ENCODE peak calls at places on chromosomes 2 and 18, in seven cellular contexts. J is activated B cell treated with CpG ODN at 0.5 μM for 24 hours, E is neural crest cell, U is tibial artery, H is AG09309, G is type B pancreatic cell, Q is progenitor cell of endocrine pancreas. A is an unnamed sample.

GRCh38 chr2:239293450-239294430 is 107.1 kb downstream of the HDAC4 start:
- DNase-seq in G (no peak), E (no peak), Q (no peak), H (no peak), J (no peak), U (peak; percentile 39), A (no peak)

GRCh38 chr2:239354132-239354790 is 46.6 kb downstream of the HDAC4 start:
- DNase-seq in U (no peak), Q (no peak), G (no peak), H (no peak), E (no peak), J (no peak), A (no peak)

GRCh38 chr2:70190086-70190412 is 770 bp downstream of the C2orf42 start:
- DNase-seq in E (no peak), Q (no peak), J (no peak), G (no peak), H (peak; percentile 1), U (no peak), A (no peak)

GRCh38 chr18:33960393-33960792 is 264.3 kb downstream of the NOL4 start:
- DNase-seq in Q (no peak), J (no peak), E (no peak), G (no peak), H (no peak), U (no peak), A (no peak)

GRCh38 chr2:225608136-225608535 is 208.6 kb downstream of the NYAP2 start:
- DNase-seq in G (no peak), Q (no peak), U (no peak), H (no peak), E (no peak), J (no peak), A (no peak)

GRCh38 chr2:170905864-170906263 is 23.2 kb upstream of the GORASP2 start:
- DNase-seq in U (no peak), H (no peak), G (no peak), J (no peak), Q (no peak), E (no peak), A (no peak)

GRCh38 chr18:49112664-49113063 is 161.9 kb upstream of the SMAD7 start:
- DNase-seq in G (no peak), E (no peak), U (no peak), H (no peak), Q (no peak), J (no peak), A (no peak)

GRCh38 chr2:215507126-215507525 is 71.3 kb upstream of the FN1 start:
- DNase-seq in G (no peak), U (no peak), H (no peak), Q (no peak), J (no peak), E (no peak), A (no peak)

GRCh38 chr2:72142743-72143440 is 4.8 kb downstream of the CYP26B1 start:
- DNase-seq in Q (no peak), E (no peak), J (no peak), U (peak; percentile 91), H (no peak), G (peak; percentile 72), A (peak; percentile 25)

GRCh38 chr18:44098551-44099098 is 582.1 kb upstream of the SETBP1 start:
- DNase-seq in U (no peak), Q (no peak), E (no peak), G (no peak), H (peak; percentile 32), J (no peak), A (no peak)

GRCh38 chr18:48739266-48740067 is 200.6 kb downstream of the CTIF start:
- DNase-seq in J (no peak), U (no peak), Q (no peak), G (no peak), H (no peak), E (no peak), A (no peak)

GRCh38 chr2:175282300-175282699 is 100.8 kb upstream of the ATP5MC3 start:
- DNase-seq in E (no peak), U (no peak), J (no peak), Q (no peak), G (no peak), H (peak; percentile 3), A (no peak)

GRCh38 chr18:2471523-2471922 is 99.8 kb downstream of the METTL4 start:
- DNase-seq in H (no peak), U (no peak), Q (no peak), J (no peak), G (no peak), E (no peak), A (no peak)

GRCh38 chr18:44957440-44957839 is 276.8 kb downstream of the SETBP1 start:
- DNase-seq in Q (no peak), E (no peak), U (no peak), J (no peak), H (no peak), G (no peak), A (no peak)

GRCh38 chr18:47248610-47249343 is 2.7 kb downstream of the SKOR2 start:
- DNase-seq in G (no peak), Q (no peak), J (no peak), E (no peak), H (no peak), U (no peak), A (no peak)

GRCh38 chr2:54579682-54580349 is 123.7 kb downstream of the SPTBN1 start:
- DNase-seq in U (no peak), J (no peak), H (no peak), G (no peak), Q (no peak), E (no peak), A (no peak)

GRCh38 chr2:15042824-15043223 is 410.3 kb downstream of the LRATD1 start:
- DNase-seq in E (no peak), Q (no peak), H (peak; percentile 75), J (no peak), G (no peak), U (no peak), A (no peak)

GRCh38 chr2:96757477-96757860 is 3.2 kb upstream of the CNNM4 start:
- DNase-seq in Q (no peak), G (no peak), J (no peak), U (no peak), E (no peak), H (no peak), A (no peak)

GRCh38 chr2:168526641-168527040 is 70.6 kb downstream of the CERS6 start:
- DNase-seq in U (peak; percentile 67), G (no peak), H (no peak), Q (no peak), E (no peak), J (no peak), A (no peak)

GRCh38 chr2:109222825-109223471 is 93.9 kb downstream of the SH3RF3 start:
- DNase-seq in H (no peak), G (no peak), J (no peak), Q (no peak), E (no peak), U (no peak), A (no peak)

GRCh38 chr2:22817197-22817596 is 567.8 kb upstream of the KLHL29 start:
- DNase-seq in J (no peak), H (no peak), E (no peak), Q (no peak), U (no peak), G (no peak), A (no peak)

GRCh38 chr18:57781128-57781463 is 22.0 kb downstream of the ATP8B1 start:
- DNase-seq in U (no peak), H (no peak), J (no peak), Q (no peak), E (no peak), G (no peak), A (no peak)
- TF ChIP-seq CTCF in U (no peak), H (no peak), J (no peak), Q (no peak), E (no peak), G (no peak), A (no peak)

DNA sequence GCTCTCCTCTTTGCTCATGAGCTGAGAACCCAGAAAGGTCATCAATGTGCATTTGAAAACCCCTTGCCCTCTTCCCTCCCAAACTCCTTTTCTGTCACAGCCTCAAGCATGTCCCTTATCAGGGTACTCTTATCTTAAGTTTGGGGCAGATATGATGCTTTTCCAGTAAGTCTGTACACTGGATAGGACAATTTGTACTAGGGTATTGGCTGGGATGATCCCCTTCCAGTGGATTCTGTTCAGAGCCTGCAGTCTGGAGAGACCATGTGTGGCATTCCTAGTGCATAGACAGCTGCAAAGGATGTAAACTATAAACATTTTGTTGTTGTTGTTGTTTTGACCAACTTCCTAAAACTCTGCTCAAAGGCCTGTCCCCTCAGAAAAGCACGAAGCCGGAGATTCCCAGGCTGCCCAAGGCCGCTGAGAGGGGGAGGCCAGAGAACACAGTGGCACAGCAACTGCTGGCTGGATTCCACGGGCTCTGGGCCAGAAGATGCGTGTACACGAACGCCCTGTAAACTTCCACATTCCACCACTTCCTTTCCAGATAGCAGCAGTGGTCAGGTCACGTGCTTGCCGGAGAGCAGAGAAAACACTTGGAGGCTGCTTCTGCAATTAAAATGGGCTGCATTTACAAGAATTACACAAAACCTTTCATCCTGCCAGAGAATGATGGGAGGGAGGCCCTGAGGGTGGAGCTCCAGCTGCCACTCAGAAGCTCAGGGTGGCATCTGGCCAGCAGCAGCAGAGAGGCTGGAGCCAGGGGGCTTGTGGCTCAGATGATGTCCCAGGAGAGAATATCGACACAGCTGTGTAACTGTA is 42.1 kb downstream of the BMP10 start:
- DNase-seq in H (peak; percentile 94), J (no peak), U (peak; percentile 97), Q (no peak), E (no peak), G (no peak), A (peak; percentile 95)
- TF ChIP-seq CTCF in H (no peak), J (no peak), U (peak; percentile 19), Q (no peak), E (no peak), G (no peak), A (no peak)

DNA sequence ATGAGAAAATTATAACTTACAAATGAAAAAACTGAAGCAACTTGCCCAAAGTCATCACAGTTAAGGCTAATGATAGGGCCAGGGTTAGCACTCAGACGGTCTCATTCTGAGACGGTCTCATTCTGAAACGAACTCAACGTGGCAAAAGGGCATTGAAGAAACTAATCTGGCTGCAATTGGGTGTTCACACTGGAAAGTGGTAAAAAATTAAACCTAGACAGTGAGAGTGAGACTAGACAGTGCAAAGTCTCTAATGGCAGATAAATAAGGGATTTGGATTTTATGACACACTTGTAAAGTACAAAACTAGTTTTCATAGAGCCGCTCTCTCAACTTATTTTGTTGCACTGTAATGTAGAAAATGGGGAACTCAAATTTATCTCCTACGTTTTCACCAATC is 9.2 kb downstream of the LRPPRC start:
- DNase-seq in H (no peak), J (no peak), Q (no peak), G (no peak), E (no peak), U (no peak), A (no peak)
- TF ChIP-seq CTCF in H (no peak), J (no peak), Q (no peak), G (no peak), E (no peak), U (no peak), A (no peak)

DNA sequence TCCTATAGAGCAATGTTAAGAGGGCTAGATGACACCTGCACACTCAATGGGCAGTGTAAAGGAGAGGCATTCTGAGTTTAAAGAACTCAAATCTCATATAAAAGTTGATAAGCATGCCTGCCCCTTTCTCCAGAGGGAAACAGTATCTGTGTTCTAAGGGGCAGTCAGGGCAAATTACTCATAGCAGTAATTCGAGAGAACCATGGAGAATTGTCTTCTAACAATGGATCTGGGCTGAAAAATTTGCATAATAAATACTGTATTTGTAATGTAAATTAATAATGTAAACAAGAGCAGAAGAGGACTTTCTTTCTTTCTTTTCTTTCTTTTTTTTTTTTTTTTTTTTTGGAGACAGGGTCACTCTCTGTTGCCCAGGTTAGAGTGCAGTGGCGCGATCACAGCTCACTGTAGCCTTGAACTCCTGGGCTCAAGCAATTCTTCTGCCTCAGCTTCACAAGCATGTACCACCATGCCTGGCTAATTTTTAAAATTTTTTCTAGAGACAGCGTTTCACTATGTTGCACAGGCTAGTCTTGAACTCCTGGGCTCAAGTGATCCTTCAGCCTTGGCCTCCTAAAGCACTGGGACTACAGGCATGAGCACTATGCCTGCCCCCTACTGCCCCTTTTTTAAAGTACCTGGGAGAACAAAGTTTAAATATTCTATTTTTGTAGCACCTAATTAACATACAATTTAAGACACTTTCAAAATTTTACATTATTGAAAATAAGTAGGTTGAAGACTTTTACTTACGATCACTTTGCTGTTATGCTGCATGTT is 70.6 kb downstream of the OTX1 start:
- DNase-seq in G (no peak), H (no peak), Q (no peak), U (no peak), E (no peak), J (no peak), A (no peak)
- TF ChIP-seq CTCF in G (no peak), H (no peak), Q (no peak), U (no peak), E (no peak), J (no peak), A (no peak)